ENCODE peak calls at places on chromosomes 12 and 14, in four cellular contexts. G, P, X and D are unnamed samples.

GRCh38 chr12:5473076-5473475 is 41.2 kb downstream of the NTF3 start:
- DNase-seq in G (no peak), P (no peak), X (no peak), D (no peak)

GRCh38 chr14:73771848-73772705 is 57.9 kb upstream of the PNMA1 start:
- DNase-seq in G (no peak), P (peak), X (no peak), D (no peak)

GRCh38 chr12:26080911-26081310 is 43.9 kb downstream of the BHLHE41 start:
- DNase-seq in G (no peak), P (no peak), X (no peak), D (no peak)

GRCh38 chr14:24398943-24399801 is at the start of gene NYNRIN:
- DNase-seq in G (no peak), P (no peak), X (peak), D (peak)

GRCh38 chr14:101426466-101426865 is 134.8 kb upstream of the DIO3 start:
- DNase-seq in G (no peak), P (no peak), X (no peak), D (no peak)

GRCh38 chr14:69303086-69303485 is 43.1 kb downstream of the GALNT16 start:
- DNase-seq in G (no peak), P (no peak), X (no peak), D (no peak)

GRCh38 chr14:75247286-75247922 is 31.2 kb upstream of the FOS start:
- DNase-seq in G (no peak), P (no peak), X (no peak), D (peak)

GRCh38 chr12:53543539-53543938 is 36.3 kb upstream of the NPFF start:
- DNase-seq in G (peak), P (no peak), X (no peak), D (peak)

GRCh38 chr14:34254596-34254995 is 207.4 kb downstream of the SPTSSA start:
- DNase-seq in G (no peak), P (no peak), X (no peak), D (no peak)

GRCh38 chr12:42332301-42332894 is 6.4 kb downstream of the PPHLN1 start:
- DNase-seq in G (peak), P (no peak), X (no peak), D (no peak)

GRCh38 chr12:42326466-42327226 is 679 bp downstream of the PPHLN1 start:
- DNase-seq in G (no peak), P (no peak), X (no peak), D (no peak)

GRCh38 chr12:121632069-121632970 is 6.0 kb downstream of the ORAI1 start:
- DNase-seq in G (no peak), P (no peak), X (no peak), D (no peak)

GRCh38 chr12:85580562-85581168 is 255.5 kb downstream of the RASSF9 start:
- DNase-seq in G (no peak), P (no peak), X (no peak), D (no peak)

GRCh38 chr12:16939871-16940306 is 333.9 kb upstream of the LMO3 start:
- DNase-seq in G (peak), P (peak), X (no peak), D (no peak)

GRCh38 chr12:63086149-63086915 is 64.7 kb downstream of the AVPR1A start:
- DNase-seq in G (no peak), P (no peak), X (peak), D (no peak)

GRCh38 chr12:115354476-115354890 is 670.5 kb upstream of the TBX3 start:
- DNase-seq in G (no peak), P (no peak), X (no peak), D (no peak)

GRCh38 chr12:130954544-130954831 is 781 bp downstream of the ADGRD1 start:
- DNase-seq in G (no peak), P (no peak), X (no peak), D (no peak)
- H3K4me3 ChIP-seq in G (no peak), P (no peak), X (peak), D (no peak)

DNA sequence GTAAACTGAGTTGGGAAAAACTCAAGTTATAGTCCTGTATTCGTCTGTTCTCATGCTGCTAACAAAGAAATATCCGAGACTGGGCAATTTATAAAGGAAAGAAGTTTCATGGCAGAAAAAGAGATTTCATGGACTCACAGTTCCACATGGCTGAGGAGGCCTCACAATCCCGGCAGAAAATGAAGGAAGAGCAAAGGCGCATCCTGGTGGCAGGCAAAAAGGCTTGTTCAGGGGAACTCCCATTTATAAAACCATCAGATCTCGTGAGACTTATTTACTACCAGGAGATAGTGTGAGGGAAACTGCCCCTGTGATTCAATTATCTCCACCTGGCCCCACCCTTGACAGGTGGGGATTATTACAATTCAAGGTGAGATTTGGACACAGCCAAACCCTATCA is 292.6 kb upstream of the SYT1 start:
- DNase-seq in G (no peak), P (no peak), X (no peak), D (no peak)
- TF ChIP-seq CTCF in G (no peak), P (no peak), X (no peak), D (no peak)

GRCh38 chr14:20302042-20302761 is 3.5 kb downstream of the TTC5 start:
- DNase-seq in G (no peak), P (no peak), X (no peak), D (no peak)

GRCh38 chr14:20305265-20306078 is at the start of gene TTC5:
- DNase-seq in G (peak), P (peak), X (peak), D (peak)

DNA sequence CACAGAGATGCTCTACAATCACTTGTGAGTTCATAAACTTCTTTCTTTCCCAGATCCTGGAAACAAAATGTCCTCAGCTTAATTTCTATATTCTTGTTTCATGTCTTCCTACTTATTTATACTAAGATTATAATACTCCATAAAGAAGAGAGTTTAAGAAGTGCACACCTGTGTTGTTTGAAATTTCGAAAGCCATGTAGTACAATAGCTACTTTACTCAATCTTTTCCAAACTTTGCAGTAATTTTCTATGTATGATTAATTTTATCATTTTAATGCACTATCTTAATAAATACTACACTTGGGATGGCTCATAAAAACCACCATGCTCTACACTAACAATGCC is 300 bp upstream of the TTC5 start:
- DNase-seq in G (no peak), P (no peak), X (no peak), D (no peak)
- H3K4me3 ChIP-seq in G (peak), P (peak), X (no peak), D (peak)

DNA sequence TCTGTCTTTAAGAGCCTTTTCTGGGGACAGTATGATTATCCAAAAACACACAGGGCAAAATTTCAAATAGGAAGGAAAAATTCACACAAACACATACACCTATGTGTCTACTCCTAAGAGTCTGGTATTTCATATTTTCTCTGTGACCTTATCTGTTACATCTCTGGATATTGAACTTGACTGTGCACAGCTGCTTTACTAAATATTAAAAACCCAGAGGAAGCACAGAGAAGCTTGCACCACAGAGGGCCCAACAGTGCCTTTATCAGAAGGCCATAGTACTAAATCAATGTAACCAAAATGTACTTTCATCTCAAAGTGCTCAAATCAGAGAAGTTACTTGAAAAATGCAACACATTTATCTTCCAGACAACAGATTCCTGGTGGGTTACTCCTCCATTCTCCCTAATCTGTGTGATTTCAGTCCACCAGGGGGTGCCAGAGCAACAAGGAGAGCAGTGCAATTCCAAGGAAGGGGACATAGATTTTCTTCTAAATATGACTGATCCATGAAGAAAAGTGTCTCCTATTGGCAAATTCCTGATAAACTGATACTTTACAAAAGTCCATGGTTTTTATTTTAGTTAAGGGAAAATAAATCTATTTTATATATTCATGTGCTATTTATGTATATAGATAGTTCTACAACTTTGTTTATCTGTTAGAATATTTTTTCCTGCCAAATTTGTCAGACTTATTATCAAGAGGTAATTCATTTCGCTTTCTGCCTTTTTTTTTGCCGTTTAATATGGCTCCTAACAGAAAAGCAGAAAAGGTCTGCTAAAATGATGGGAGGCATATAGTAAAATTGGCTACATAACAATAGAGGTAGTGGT is 617.6 kb downstream of the LRFN5 start:
- DNase-seq in G (peak), P (peak), X (no peak), D (no peak)
- TF ChIP-seq CTCF in G (peak), P (peak), X (no peak), D (no peak)

GRCh38 chr12:10398168-10398567 is 8.3 kb upstream of the KLRK1 start:
- DNase-seq in G (no peak), P (no peak), X (no peak), D (no peak)

GRCh38 chr12:10393291-10393690 is 3.5 kb upstream of the KLRK1 start:
- DNase-seq in G (no peak), P (no peak), X (no peak), D (no peak)

GRCh38 chr12:10400829-10401228 is 8.7 kb downstream of the KLRC4 start:
- DNase-seq in G (no peak), P (no peak), X (no peak), D (no peak)

GRCh38 chr12:10395390-10395998 is 5.7 kb upstream of the KLRK1 start:
- DNase-seq in G (no peak), P (no peak), X (no peak), D (no peak)

GRCh38 chr12:10397311-10397710 is 7.5 kb upstream of the KLRK1 start:
- DNase-seq in G (no peak), P (no peak), X (no peak), D (no peak)
- H3K4me3 ChIP-seq in G (no peak), P (no peak), X (no peak), D (peak)

DNA sequence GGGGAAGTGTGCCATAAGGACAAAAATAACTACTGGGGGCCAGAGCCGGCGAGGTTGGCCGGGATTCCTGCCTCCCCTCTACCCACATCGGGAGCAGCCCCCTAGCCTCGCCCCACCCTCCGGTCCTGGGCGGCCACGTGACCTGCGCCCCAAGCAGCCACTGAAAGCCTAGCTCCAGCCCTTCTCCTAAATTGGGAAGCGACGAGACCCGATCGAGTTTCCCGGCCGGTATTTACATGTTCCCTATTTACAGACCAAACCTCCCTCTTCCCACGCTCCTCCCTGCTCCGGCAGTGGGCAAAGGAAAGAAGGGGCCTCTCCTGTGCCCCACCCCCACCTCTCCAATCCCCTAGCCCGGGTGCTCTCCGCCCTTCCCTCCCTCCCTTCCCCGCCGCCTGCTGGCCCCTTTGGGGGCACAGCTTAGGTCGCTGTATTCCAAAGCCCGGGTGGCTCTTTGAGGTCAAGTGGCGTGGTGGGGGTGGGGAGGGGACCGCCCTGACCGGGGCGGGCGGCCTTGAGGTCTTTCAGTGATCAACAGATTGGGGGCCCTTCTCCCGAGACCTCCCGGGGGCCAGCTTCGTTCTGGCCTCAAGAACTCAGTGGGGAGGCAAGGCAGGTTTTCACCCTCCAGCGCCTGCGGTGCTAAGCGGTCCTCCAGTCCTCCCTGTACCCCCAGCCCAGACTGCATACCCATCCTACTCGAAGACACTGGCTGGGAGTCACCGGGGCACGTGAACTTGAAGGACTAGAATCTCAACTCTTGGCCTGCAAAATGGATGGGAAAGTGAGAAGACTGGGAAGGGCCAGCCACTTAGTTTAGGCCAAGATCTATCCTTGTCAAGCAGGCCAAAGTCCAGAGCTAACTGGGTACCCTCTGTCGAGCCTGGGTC is 6.3 kb upstream of the CTDSP2 start:
- DNase-seq in G (no peak), P (no peak), X (peak), D (no peak)
- TF ChIP-seq CTCF in G (no peak), P (peak), X (no peak), D (no peak)

GRCh38 chr14:100306506-100307214 is 416 bp upstream of the SLC25A29 start:
- DNase-seq in G (peak), P (peak), X (peak), D (peak)

GRCh38 chr14:100309028-100309718 is 2.9 kb upstream of the SLC25A29 start:
- DNase-seq in G (no peak), P (no peak), X (no peak), D (no peak)

GRCh38 chr14:100307215-100308111 is 1.2 kb upstream of the SLC25A29 start:
- DNase-seq in G (no peak), P (no peak), X (no peak), D (no peak)

GRCh38 chr14:100306256-100306505 is at the start of gene SLC25A29:
- DNase-seq in G (no peak), P (no peak), X (no peak), D (no peak)

DNA sequence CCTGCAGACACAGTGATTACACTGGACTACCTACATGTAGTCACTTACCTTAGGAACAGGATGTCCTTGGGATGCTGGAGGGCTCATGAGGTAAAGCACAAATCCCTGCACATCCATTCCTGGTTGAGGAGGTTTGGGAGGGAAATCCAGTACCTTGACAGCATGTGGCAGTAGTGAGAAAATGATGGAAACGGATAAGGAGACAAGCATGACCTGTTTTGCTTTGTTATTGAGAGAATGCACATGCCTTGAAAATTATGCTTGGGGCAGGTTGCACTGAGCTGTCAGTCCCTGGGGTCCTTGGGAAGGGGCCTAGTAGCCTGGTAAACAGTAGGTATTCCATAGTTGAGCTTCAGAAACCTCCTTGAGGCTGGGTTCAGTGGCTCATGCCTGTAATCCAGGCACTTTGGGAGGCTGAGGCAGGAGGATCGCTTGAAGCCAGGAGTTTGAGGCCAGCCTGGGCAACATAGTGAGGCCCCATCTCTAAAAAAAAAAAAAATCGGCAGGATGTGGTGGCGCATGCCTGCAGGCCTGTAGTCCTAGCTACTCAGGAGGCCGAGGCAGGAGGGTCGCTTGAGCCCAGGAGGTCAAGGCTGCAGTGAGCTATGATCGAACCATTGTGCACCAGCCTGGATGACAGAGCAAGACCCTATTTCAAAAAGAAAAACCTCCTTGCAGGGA is 2.0 kb upstream of the SLC25A29 start:
- DNase-seq in G (no peak), P (no peak), X (no peak), D (no peak)
- H3K4me3 ChIP-seq in G (no peak), P (no peak), X (no peak), D (no peak)